ENCODE peak calls at places on chromosomes 16 and 17, in five cellular contexts. One of them, this sample, is unnamed.

GRCh38 chr16:22634913-22635312 is 124.2 kb downstream of the NPIPB5 start:
- DNase-seq in B cell: no peak
- DNase-seq in MCF 10A: no peak
- DNase-seq in endothelial cell: no peak
- DNase-seq in stomach: no peak
- DNase-seq in this sample: no peak

GRCh38 chr16:67184453-67185002 is 765 bp upstream of the MATCAP1 start:
- DNase-seq in stomach: no peak
- DNase-seq in MCF 10A: no peak
- DNase-seq in endothelial cell: no peak
- DNase-seq in B cell: no peak
- DNase-seq in this sample: peak; percentile 47

GRCh38 chr16:2323701-2324100 is 16.8 kb downstream of the ABCA3 start:
- DNase-seq in B cell: no peak
- DNase-seq in endothelial cell: no peak
- DNase-seq in MCF 10A: no peak
- DNase-seq in stomach: no peak
- DNase-seq in this sample: no peak

GRCh38 chr17:64209356-64209941 is 53.6 kb downstream of the TEX2 start:
- DNase-seq in stomach: no peak
- DNase-seq in B cell: no peak
- DNase-seq in endothelial cell: no peak
- DNase-seq in MCF 10A: no peak
- DNase-seq in this sample: no peak

GRCh38 chr16:77043076-77043475 is 147.9 kb upstream of the MON1B start:
- DNase-seq in B cell: no peak
- DNase-seq in MCF 10A: peak; percentile 54
- DNase-seq in stomach: no peak
- DNase-seq in endothelial cell: no peak
- DNase-seq in this sample: no peak

GRCh38 chr17:35542990-35543389 is 5.5 kb upstream of the SLFN12L start:
- DNase-seq in B cell: no peak
- DNase-seq in stomach: no peak
- DNase-seq in MCF 10A: no peak
- DNase-seq in endothelial cell: no peak
- DNase-seq in this sample: no peak

GRCh38 chr16:47045023-47045422 is 71.5 kb upstream of the DNAJA2 start:
- DNase-seq in B cell: no peak
- DNase-seq in endothelial cell: no peak
- DNase-seq in MCF 10A: no peak
- DNase-seq in stomach: no peak
- DNase-seq in this sample: no peak

GRCh38 chr16:29311636-29312344 is 94.7 kb downstream of the NPIPB11 start:
- DNase-seq in MCF 10A: no peak
- DNase-seq in B cell: no peak
- DNase-seq in stomach: no peak
- DNase-seq in endothelial cell: no peak
- DNase-seq in this sample: no peak

GRCh38 chr17:17739388-17740066 is 58.3 kb downstream of the RAI1 start:
- DNase-seq in B cell: no peak
- DNase-seq in MCF 10A: peak; percentile 50
- DNase-seq in endothelial cell: no peak
- DNase-seq in stomach: peak; percentile 50
- DNase-seq in this sample: no peak

GRCh38 chr17:28545787-28546415 is 6.5 kb downstream of the UNC119 start:
- DNase-seq in B cell: no peak
- DNase-seq in stomach: no peak
- DNase-seq in endothelial cell: no peak
- DNase-seq in MCF 10A: no peak
- DNase-seq in this sample: no peak

GRCh38 chr16:53131050-53131362 is 76.2 kb downstream of the CHD9 start:
- DNase-seq in MCF 10A: peak; percentile 4
- DNase-seq in endothelial cell: no peak
- DNase-seq in B cell: no peak
- DNase-seq in stomach: peak; percentile 31
- DNase-seq in this sample: no peak

GRCh38 chr17:27533874-27534815 is 77.9 kb downstream of the KSR1 start:
- DNase-seq in endothelial cell: no peak
- DNase-seq in MCF 10A: peak; percentile 70
- DNase-seq in B cell: no peak
- DNase-seq in stomach: no peak
- DNase-seq in this sample: no peak

GRCh38 chr17:80705988-80706387 is 161.3 kb downstream of the RPTOR start:
- DNase-seq in MCF 10A: no peak
- DNase-seq in stomach: no peak
- DNase-seq in endothelial cell: no peak
- DNase-seq in B cell: no peak
- DNase-seq in this sample: no peak

GRCh38 chr16:85767569-85767968 is 16.7 kb upstream of the C16orf74 start:
- DNase-seq in MCF 10A: peak; percentile 91
- DNase-seq in stomach: no peak
- DNase-seq in endothelial cell: no peak
- DNase-seq in B cell: no peak
- DNase-seq in this sample: no peak

GRCh38 chr16:13316008-13316407 is 414.6 kb downstream of the SHISA9 start:
- DNase-seq in stomach: no peak
- DNase-seq in MCF 10A: peak; percentile 90
- DNase-seq in B cell: no peak
- DNase-seq in endothelial cell: no peak
- DNase-seq in this sample: no peak

GRCh38 chr17:16915752-16916556 is 56.0 kb downstream of the TNFRSF13B start:
- DNase-seq in B cell: peak; percentile 62
- DNase-seq in endothelial cell: peak; percentile 62
- DNase-seq in stomach: peak; percentile 67
- DNase-seq in MCF 10A: peak; percentile 76
- DNase-seq in this sample: peak; percentile 76

GRCh38 chr17:38571833-38572274 is 33.9 kb downstream of the SRCIN1 start:
- DNase-seq in stomach: no peak
- DNase-seq in MCF 10A: no peak
- DNase-seq in B cell: no peak
- DNase-seq in endothelial cell: no peak
- DNase-seq in this sample: peak; percentile 66

GRCh38 chr16:78695371-78695770 is 595.9 kb downstream of the WWOX start:
- DNase-seq in B cell: no peak
- DNase-seq in stomach: no peak
- DNase-seq in MCF 10A: no peak
- DNase-seq in endothelial cell: no peak
- DNase-seq in this sample: no peak

GRCh38 chr16:79599837-79600635 is 501 bp downstream of the MAF start:
- DNase-seq in stomach: peak; percentile 72
- DNase-seq in MCF 10A: peak; percentile 30
- DNase-seq in B cell: no peak
- DNase-seq in endothelial cell: peak; percentile 67
- DNase-seq in this sample: peak; percentile 55

GRCh38 chr17:75111777-75112176 is 2.0 kb downstream of the ARMC7 start:
- DNase-seq in B cell: no peak
- DNase-seq in MCF 10A: no peak
- DNase-seq in stomach: no peak
- DNase-seq in endothelial cell: no peak
- DNase-seq in this sample: no peak

GRCh38 chr17:45364531-45365390 is 47.9 kb upstream of the MAP3K14 start:
- DNase-seq in endothelial cell: peak; percentile 32
- DNase-seq in stomach: no peak
- DNase-seq in B cell: no peak
- DNase-seq in MCF 10A: no peak
- DNase-seq in this sample: no peak

GRCh38 chr16:3401719-3402397 is 843 bp downstream of the ZNF174 start:
- DNase-seq in stomach: no peak
- DNase-seq in B cell: no peak
- DNase-seq in MCF 10A: no peak
- DNase-seq in endothelial cell: peak; percentile 6
- DNase-seq in this sample: no peak

GRCh38 chr17:7705269-7706255 is 560 bp downstream of the EFNB3 start:
- DNase-seq in endothelial cell: no peak
- DNase-seq in MCF 10A: no peak
- DNase-seq in stomach: no peak
- DNase-seq in B cell: no peak
- DNase-seq in this sample: no peak

DNA sequence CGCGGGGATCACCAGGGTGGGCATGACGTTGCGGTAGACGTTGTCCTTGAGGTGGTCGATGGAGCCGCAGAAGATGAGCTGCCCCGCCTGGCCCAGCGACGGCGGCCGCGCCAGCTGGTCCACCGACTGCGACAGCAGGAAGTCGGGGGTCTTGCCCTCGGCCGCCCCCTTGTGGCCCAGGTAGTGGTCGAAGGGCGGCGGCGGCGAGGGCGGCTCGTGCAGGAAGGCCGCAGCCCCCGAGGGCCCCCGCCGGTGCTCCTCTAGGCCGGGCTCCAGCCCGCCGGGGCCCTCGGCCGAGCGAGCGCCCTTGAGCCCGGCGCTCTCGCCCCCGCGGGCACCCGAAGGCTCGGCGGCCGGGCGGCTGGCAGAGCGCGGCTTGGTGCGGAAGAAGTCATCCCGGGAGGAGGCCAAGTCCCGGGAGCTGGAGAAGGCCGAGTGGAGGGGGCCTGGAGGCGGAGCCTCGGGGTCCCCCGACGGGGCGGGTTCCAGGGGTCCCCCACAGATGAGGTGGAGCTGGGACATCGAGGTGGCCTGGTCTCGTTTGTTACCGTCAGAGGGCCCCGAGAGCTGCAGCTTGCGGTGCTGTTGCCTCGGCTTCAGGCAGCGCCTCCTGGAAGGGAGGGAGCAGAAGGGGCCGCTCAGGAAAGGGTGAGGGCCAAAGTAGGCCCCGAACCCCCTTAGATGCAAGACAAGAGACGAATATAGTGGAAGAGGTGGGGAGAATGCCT is 8.9 kb downstream of the FAM171A2 start:
- DNase-seq in endothelial cell: peak; percentile 84
- DNase-seq in stomach: no peak
- DNase-seq in B cell: peak; percentile 69
- DNase-seq in MCF 10A: no peak
- DNase-seq in this sample: peak; percentile 93
- TF ChIP-seq CTCF in endothelial cell: peak; percentile 83
- TF ChIP-seq CTCF in stomach: no peak
- TF ChIP-seq CTCF in B cell: peak; percentile 73
- TF ChIP-seq CTCF in MCF 10A: no peak
- TF ChIP-seq CTCF in this sample: peak; percentile 71

DNA sequence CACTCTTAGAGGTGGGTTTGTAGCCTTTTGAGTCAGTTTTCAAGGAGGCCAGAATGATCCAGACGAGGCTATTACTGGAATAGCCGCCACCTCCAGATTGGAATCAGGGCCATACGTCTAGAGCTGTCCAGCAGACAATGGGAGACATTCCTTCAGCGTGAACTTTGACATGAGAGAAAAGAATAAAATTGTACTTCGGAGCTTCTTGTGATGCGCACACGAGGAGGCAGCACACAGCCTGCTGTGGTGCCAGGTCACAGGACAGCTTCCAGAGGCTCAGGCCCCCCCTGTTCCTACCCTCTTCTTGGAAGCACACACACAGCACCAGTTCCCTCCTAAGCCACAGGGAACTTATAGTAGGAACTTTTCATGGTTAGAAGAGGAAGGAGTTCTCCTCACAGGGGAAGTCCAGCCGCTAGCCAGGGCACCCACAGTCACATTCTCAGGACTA is 81.0 kb downstream of the VPS53 start:
- DNase-seq in endothelial cell: no peak
- DNase-seq in MCF 10A: no peak
- DNase-seq in B cell: no peak
- DNase-seq in stomach: no peak
- DNase-seq in this sample: no peak
- TF ChIP-seq CTCF in endothelial cell: no peak
- TF ChIP-seq CTCF in MCF 10A: no peak
- TF ChIP-seq CTCF in B cell: no peak
- TF ChIP-seq CTCF in stomach: no peak
- TF ChIP-seq CTCF in this sample: no peak

DNA sequence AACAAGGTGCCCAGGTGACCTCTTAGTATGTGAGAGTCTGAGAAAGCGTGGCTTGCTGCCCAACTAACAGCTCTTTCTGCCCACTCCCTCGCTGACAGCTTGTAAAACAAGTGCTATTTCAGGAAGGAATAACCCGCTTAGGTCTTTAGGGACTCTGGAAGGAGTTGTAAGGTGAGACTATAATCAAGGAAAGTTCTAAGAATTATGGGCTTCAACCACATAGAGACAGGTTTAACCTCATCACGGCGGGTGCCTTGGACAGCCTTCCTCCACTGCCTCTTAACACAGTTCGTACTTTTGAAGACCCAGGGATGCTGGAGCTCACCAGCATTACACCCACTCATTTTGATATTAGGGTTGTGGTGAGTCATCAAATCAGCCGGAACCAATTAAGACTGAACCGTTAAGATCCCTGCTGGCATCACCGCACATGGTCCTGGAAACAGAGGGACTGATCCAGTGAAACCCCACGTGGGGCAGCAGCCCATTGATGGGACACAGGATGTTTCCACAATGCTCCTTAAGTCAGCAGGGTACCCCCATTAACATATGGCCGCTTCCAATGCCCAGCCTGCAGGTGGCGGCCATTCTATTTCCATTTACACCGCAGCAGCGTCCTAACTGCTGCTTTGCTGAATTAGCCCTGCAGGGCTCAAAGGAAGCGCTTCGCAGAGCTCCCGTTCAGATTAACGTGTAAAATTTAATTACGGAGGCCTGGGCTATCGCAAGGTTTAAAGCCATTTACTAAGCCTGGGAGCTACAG is 176.6 kb upstream of the SDK2 start:
- DNase-seq in B cell: no peak
- DNase-seq in stomach: peak; percentile 33
- DNase-seq in MCF 10A: no peak
- DNase-seq in endothelial cell: no peak
- DNase-seq in this sample: no peak
- TF ChIP-seq CTCF in B cell: no peak
- TF ChIP-seq CTCF in stomach: no peak
- TF ChIP-seq CTCF in MCF 10A: no peak
- TF ChIP-seq CTCF in endothelial cell: no peak
- TF ChIP-seq CTCF in this sample: no peak

GRCh38 chr17:76515291-76515949 is 14.2 kb upstream of the RHBDF2 start:
- DNase-seq in stomach: peak; percentile 58
- DNase-seq in MCF 10A: no peak
- DNase-seq in endothelial cell: no peak
- DNase-seq in B cell: peak; percentile 85
- DNase-seq in this sample: peak; percentile 65

GRCh38 chr17:76519048-76519614 is 17.9 kb upstream of the RHBDF2 start:
- DNase-seq in stomach: no peak
- DNase-seq in B cell: no peak
- DNase-seq in endothelial cell: no peak
- DNase-seq in MCF 10A: no peak
- DNase-seq in this sample: no peak

GRCh38 chr17:76521262-76521661 is 16.2 kb downstream of the CYGB start:
- DNase-seq in stomach: no peak
- DNase-seq in B cell: no peak
- DNase-seq in endothelial cell: no peak
- DNase-seq in MCF 10A: no peak
- DNase-seq in this sample: no peak

GRCh38 chr17:76519667-76520066 is 17.8 kb downstream of the CYGB start:
- DNase-seq in stomach: no peak
- DNase-seq in MCF 10A: no peak
- DNase-seq in B cell: no peak
- DNase-seq in endothelial cell: no peak
- DNase-seq in this sample: no peak

DNA sequence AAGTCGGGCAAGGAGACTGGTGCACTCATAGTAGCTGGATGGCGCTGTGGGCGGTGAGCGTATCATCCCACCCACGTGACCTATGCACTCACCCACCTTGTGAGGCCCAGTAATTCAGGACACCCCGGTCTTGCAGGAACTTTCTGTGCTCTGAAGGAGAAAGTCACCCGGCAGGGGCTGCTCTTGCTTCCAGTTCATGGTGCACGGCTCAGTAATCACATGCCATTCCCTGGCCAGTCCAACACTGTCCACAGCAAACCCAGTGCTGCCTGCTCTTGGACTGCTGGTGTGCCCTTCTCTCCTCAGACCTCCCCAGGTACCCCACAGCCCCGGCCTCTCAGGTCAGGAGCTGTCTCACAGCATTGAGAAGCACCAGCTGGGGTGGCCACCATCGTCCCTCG is 16.4 kb upstream of the RHBDF2 start:
- DNase-seq in MCF 10A: no peak
- DNase-seq in stomach: no peak
- DNase-seq in B cell: no peak
- DNase-seq in endothelial cell: no peak
- DNase-seq in this sample: no peak
- TF ChIP-seq CTCF in MCF 10A: no peak
- TF ChIP-seq CTCF in stomach: no peak
- TF ChIP-seq CTCF in B cell: no peak
- TF ChIP-seq CTCF in endothelial cell: no peak
- TF ChIP-seq CTCF in this sample: no peak

This sample was measured in GM20000.